ENCODE peak calls at places on chromosome 2, in five cellular contexts. V is coronary artery, U is kidney, E is AG04450, P is tibial artery. N is an unnamed sample.

GRCh38 chr2:20609349-20609994 is 41.4 kb downstream of the HS1BP3 start:
- DNase-seq in V (peak; percentile 73), U (peak; percentile 65), E (no peak), P (no peak), N (no peak)

GRCh38 chr2:30144260-30144659 is 2.5 kb upstream of the YPEL5 start:
- DNase-seq in V (no peak), U (no peak), E (no peak), P (no peak), N (no peak)

GRCh38 chr2:12636837-12637581 is 79.7 kb upstream of the TRIB2 start:
- DNase-seq in V (no peak), U (no peak), E (no peak), P (no peak), N (no peak)

GRCh38 chr2:177724398-177725287 is 332.1 kb downstream of the AGPS start:
- DNase-seq in V (no peak), U (no peak), E (peak; percentile 7), P (no peak), N (peak; percentile 1)

GRCh38 chr2:134372611-134373131 is 118.8 kb downstream of the MGAT5 start:
- DNase-seq in V (no peak), U (no peak), E (peak; percentile 86), P (no peak), N (no peak)

GRCh38 chr2:40251146-40251545 is 200.7 kb downstream of the SLC8A1 start:
- DNase-seq in V (no peak), U (no peak), E (no peak), P (no peak), N (no peak)

GRCh38 chr2:120817136-120817955 is 81.7 kb downstream of the GLI2 start:
- DNase-seq in V (no peak), U (peak; percentile 47), E (no peak), P (peak; percentile 66), N (no peak)

GRCh38 chr2:232937278-232937906 is 67.3 kb downstream of the SNORC start:
- DNase-seq in V (no peak), U (no peak), E (no peak), P (no peak), N (no peak)

GRCh38 chr2:192004188-192004963 is 157.5 kb upstream of the CAVIN2 start:
- DNase-seq in V (no peak), U (no peak), E (no peak), P (no peak), N (peak; percentile 50)

GRCh38 chr2:33459745-33460144 is 16.7 kb upstream of the RASGRP3 start:
- DNase-seq in V (no peak), U (no peak), E (no peak), P (no peak), N (no peak)

GRCh38 chr2:218224206-218224605 is 7.2 kb downstream of the ARPC2 start:
- DNase-seq in V (no peak), U (no peak), E (no peak), P (no peak), N (no peak)

GRCh38 chr2:101474752-101475384 is at the start of gene RFX8:
- DNase-seq in V (no peak), U (no peak), E (peak; percentile 74), P (no peak), N (no peak)

GRCh38 chr2:101150306-101151140 is 659 bp downstream of the TBC1D8 start:
- DNase-seq in V (peak; percentile 77), U (peak; percentile 83), E (no peak), P (peak; percentile 73), N (peak; percentile 37)

GRCh38 chr2:70086278-70086837 is 919 bp upstream of the PCBP1 start:
- DNase-seq in V (peak; percentile 89), U (peak; percentile 92), E (peak; percentile 54), P (peak; percentile 85), N (peak; percentile 91)

GRCh38 chr2:237383991-237384671 is 29.8 kb downstream of the COL6A3 start:
- DNase-seq in V (no peak), U (no peak), E (peak; percentile 89), P (no peak), N (no peak)

GRCh38 chr2:15954761-15955160 is 14.4 kb downstream of the MYCN start:
- DNase-seq in V (no peak), U (no peak), E (no peak), P (no peak), N (no peak)

GRCh38 chr2:77008925-77009706 is 513.1 kb downstream of the LRRTM4 start:
- DNase-seq in V (no peak), U (no peak), E (no peak), P (no peak), N (no peak)

GRCh38 chr2:154589514-154589913 is 109.0 kb upstream of the KCNJ3 start:
- DNase-seq in V (no peak), U (no peak), E (no peak), P (no peak), N (no peak)

GRCh38 chr2:133812826-133813617 is 244.8 kb upstream of the NCKAP5 start:
- DNase-seq in V (no peak), U (no peak), E (no peak), P (no peak), N (no peak)

GRCh38 chr2:3307901-3308300 is 69.7 kb downstream of the EIPR1 start:
- DNase-seq in V (no peak), U (peak; percentile 8), E (no peak), P (no peak), N (no peak)

GRCh38 chr2:45345331-45346305 is 265.4 kb downstream of the SRBD1 start:
- DNase-seq in V (peak; percentile 40), U (no peak), E (no peak), P (no peak), N (no peak)

GRCh38 chr2:177553176-177553909 is 160.8 kb downstream of the AGPS start:
- DNase-seq in V (no peak), U (no peak), E (no peak), P (no peak), N (no peak)

GRCh38 chr2:37555457-37555856 is 116.0 kb downstream of the CDC42EP3 start:
- DNase-seq in V (no peak), U (no peak), E (no peak), P (no peak), N (no peak)

GRCh38 chr2:59184281-59185020 is 943.3 kb upstream of the FANCL start:
- DNase-seq in V (no peak), U (no peak), E (no peak), P (no peak), N (no peak)

GRCh38 chr2:161844845-161845244 is 220.6 kb downstream of the SLC4A10 start:
- DNase-seq in V (no peak), U (no peak), E (no peak), P (no peak), N (no peak)

GRCh38 chr2:75560768-75561565 is at the start of gene EVA1A:
- DNase-seq in V (no peak), U (peak; percentile 84), E (peak; percentile 61), P (no peak), N (peak; percentile 11)

GRCh38 chr2:75559633-75560021 is 1.1 kb downstream of the EVA1A start:
- DNase-seq in V (no peak), U (no peak), E (no peak), P (no peak), N (no peak)

GRCh38 chr2:75561566-75562512 is 1.1 kb upstream of the EVA1A start:
- DNase-seq in V (no peak), U (no peak), E (no peak), P (no peak), N (no peak)

GRCh38 chr2:75558786-75559428 is 1.8 kb downstream of the EVA1A start:
- DNase-seq in V (no peak), U (no peak), E (no peak), P (no peak), N (no peak)

DNA sequence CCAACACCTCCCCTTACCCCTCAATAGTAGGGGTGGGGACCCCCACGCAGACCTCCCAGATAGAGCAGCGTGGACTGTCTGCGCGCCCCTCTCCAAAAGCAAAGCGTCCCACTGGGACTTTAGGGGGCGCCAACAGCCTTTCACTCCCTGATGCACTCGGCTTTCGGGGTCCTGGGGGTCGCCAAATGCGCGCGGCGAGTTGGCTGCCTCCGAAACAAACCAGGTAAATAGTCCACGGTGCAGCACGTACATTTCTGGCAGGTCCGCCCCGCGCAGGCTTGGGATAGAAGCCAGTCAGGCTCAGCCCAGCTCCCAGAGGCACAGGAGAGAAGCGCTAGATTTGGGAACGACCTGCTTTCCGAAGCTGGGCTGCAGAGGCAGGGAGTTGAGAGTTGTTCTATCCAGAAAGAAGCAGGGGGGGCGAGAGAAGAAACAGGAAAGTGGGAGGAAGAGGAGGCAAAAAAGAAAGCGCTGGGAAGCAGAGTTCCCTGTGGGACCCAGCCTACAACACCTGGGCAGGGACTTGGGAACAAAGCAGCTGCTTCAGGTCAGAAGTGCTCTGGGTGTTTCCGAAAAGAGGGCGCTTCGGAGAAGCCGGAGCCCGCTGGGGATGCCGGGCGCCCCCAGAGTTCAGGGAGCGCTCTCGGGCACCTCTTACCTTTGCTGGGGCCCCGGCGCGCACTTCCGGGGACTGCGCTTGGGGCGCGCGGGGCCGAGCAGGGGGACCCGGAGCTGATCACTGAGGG is 544 bp downstream of the EVA1A start:
- DNase-seq in V (no peak), U (peak; percentile 67), E (no peak), P (no peak), N (no peak)
- TF ChIP-seq CTCF in V (no peak), U (peak; percentile 18), E (peak; percentile 60), P (no peak), N (peak; percentile 34)

GRCh38 chr2:172340394-172340793 is 87.0 kb upstream of the ITGA6 start:
- DNase-seq in V (no peak), U (no peak), E (no peak), P (no peak), N (no peak)
- H3K4me3 ChIP-seq in V (no peak overlapping the region), U (peak overlapping the region; percentile 29), E (peak overlapping the region; percentile 27), P (no peak overlapping the region), N (no peak overlapping the region)

DNA sequence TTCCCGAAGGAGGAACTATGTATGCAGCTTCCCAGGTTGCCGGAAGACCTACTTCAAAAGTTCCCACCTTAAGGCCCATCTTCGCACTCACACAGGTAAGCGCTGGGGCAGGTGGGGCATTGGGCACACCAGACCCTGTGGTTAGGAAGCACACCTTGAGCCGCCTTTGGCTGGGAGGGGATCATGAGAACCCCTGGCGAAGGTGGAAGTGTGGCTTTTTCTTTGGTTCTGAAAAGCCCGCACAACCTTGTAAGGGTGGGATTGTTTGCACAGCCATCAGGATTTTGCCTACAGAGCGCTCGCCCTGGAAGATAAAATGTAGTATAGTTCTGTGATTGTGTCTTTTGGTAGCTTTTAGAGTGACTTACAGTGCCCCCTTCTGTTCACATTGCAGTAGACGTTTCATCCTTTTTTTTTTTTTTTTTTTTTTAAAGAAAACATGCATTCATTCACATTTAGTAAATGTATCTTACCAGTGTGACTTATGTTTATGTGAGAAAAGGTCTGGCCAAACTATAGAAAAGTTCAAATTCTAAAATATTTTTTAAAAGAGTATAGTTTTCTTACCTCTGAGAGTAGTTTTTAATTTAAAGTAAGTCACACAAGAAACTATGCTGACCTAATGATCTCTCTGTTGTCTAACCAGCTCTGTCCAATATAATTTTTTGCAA is 5.3 kb downstream of the KLF11 start:
- DNase-seq in V (no peak), U (peak; percentile 72), E (no peak), P (no peak), N (no peak)
- TF ChIP-seq CTCF in V (peak; percentile 47), U (peak; percentile 74), E (peak; percentile 64), P (peak; percentile 63), N (peak; percentile 54)

GRCh38 chr2:219625179-219625578 is 2.3 kb upstream of the SLC4A3 start:
- DNase-seq in V (no peak), U (no peak), E (no peak), P (no peak), N (no peak)

GRCh38 chr2:219628235-219628985 is 980 bp downstream of the SLC4A3 start:
- DNase-seq in V (no peak), U (peak; percentile 69), E (no peak), P (peak; percentile 58), N (no peak)

GRCh38 chr2:219628986-219629901 is 1.8 kb downstream of the SLC4A3 start:
- DNase-seq in V (no peak), U (no peak), E (no peak), P (peak; percentile 57), N (no peak)

GRCh38 chr2:219626540-219626939 is 890 bp upstream of the SLC4A3 start:
- DNase-seq in V (no peak), U (no peak), E (no peak), P (no peak), N (no peak)

GRCh38 chr2:219627105-219628100 is at the start of gene SLC4A3:
- DNase-seq in V (no peak), U (peak; percentile 66), E (no peak), P (no peak), N (no peak)
- H3K4me3 ChIP-seq in V (peak within 1 kb of the TSS; percentile 79), U (peak within 1 kb of the TSS; percentile 46), E (peak within 1 kb of the TSS; percentile 60), P (peak within 1 kb of the TSS; percentile 48), N (peak within 1 kb of the TSS; percentile 35)

N was measured in GM06990.